ENCODE peak calls at places on chromosomes 7 and 10, in eight cellular contexts. I is mesenchymal stem cell, U is heart right ventricle, R is hepatocyte, D is heart left ventricle, C is stomach, L is fibroblast of lung, P is small intestine. O is an unnamed sample.

GRCh38 chr10:47231414-47231813 is 68.6 kb upstream of the GDF10 start:
- DNase-seq in I (no peak), U (no peak), R (no peak), D (no peak), C (peak; percentile 4), L (no peak), P (no peak), O (no peak)

GRCh38 chr7:120615703-120616102 is 242.2 kb downstream of the TSPAN12 start:
- DNase-seq in I (no peak), U (no peak), R (no peak), D (no peak), C (no peak), L (no peak), P (no peak), O (no peak)

GRCh38 chr10:97843296-97843671 is 6.4 kb upstream of the GOLGA7B start:
- DNase-seq in I (no peak), U (no peak), R (no peak), D (no peak), C (no peak), L (no peak), P (peak; percentile 75), O (no peak)

GRCh38 chr7:128352138-128352537 is 8.4 kb upstream of the RBM28 start:
- DNase-seq in I (peak; percentile 11), U (peak; percentile 55), R (peak; percentile 63), D (peak; percentile 79), C (peak; percentile 77), L (peak; percentile 45), P (no peak), O (no peak)

GRCh38 chr10:103542764-103543616 is 49.5 kb downstream of the NEURL1 start:
- DNase-seq in I (peak; percentile 51), U (no peak), R (peak; percentile 59), D (no peak), C (peak; percentile 40), L (peak; percentile 33), P (peak; percentile 48), O (peak; percentile 12)

GRCh38 chr7:148084138-148084537 is 506.4 kb upstream of the C7orf33 start:
- DNase-seq in I (peak; percentile 5), U (no peak), R (peak; percentile 76), D (no peak), C (peak; percentile 52), L (peak; percentile 5), P (peak; percentile 19), O (peak; percentile 58)

GRCh38 chr7:17681965-17682364 is 258.3 kb downstream of the SNX13 start:
- DNase-seq in I (no peak), U (no peak), R (no peak), D (no peak), C (no peak), L (peak; percentile 78), P (no peak), O (no peak)

GRCh38 chr10:2111936-2112335 is 374.6 kb upstream of the ADARB2 start:
- DNase-seq in I (peak; percentile 91), U (no peak), R (peak; percentile 36), D (no peak), C (no peak), L (peak; percentile 94), P (no peak), O (peak; percentile 6)

GRCh38 chr10:72126184-72126871 is 38.0 kb upstream of the SPOCK2 start:
- DNase-seq in I (peak; percentile 63), U (no peak), R (peak; percentile 17), D (no peak), C (no peak), L (peak; percentile 50), P (peak; percentile 37), O (peak; percentile 42)

GRCh38 chr10:93333278-93333978 is 148.7 kb downstream of the MYOF start:
- DNase-seq in I (no peak), U (no peak), R (no peak), D (no peak), C (no peak), L (peak; percentile 59), P (no peak), O (no peak)

GRCh38 chr7:3912291-3912690 is 611.2 kb downstream of the SDK1 start:
- DNase-seq in I (no peak), U (no peak), R (no peak), D (no peak), C (no peak), L (peak; percentile 11), P (no peak), O (no peak)

GRCh38 chr7:42945821-42946615 is 13.8 kb downstream of the MRPL32 start:
- DNase-seq in I (peak; percentile 19), U (no peak), R (no peak), D (no peak), C (no peak), L (no peak), P (no peak), O (no peak)

GRCh38 chr7:6106140-6106904 is 75.1 kb downstream of the ANKRD61 start:
- DNase-seq in I (peak; percentile 61), U (no peak), R (no peak), D (no peak), C (no peak), L (peak; percentile 32), P (peak; percentile 61), O (peak; percentile 25)

GRCh38 chr10:122637371-122637770 is 62.3 kb downstream of the C10orf120 start:
- DNase-seq in I (no peak), U (peak; percentile 55), R (no peak), D (no peak), C (no peak), L (no peak), P (no peak), O (no peak)

DNA sequence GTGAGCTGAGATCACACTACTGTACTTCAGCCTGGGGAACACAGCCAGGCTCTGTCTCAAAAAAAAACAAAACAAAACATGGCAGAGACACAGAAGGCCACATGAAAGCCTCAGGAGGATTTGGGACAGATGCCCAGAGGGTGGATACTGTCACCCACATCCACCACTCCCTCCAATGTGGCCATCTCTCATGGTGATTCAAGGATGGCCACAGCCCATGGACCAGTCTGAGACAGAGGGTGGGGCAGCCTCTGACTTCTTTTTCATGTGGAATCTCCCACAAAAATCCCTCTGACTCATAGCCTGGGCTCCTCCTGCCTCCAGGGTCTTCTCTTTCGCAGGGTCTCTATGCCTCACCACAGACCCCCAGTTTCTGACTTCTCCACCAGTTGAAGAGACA is 59.0 kb upstream of the GTF2I start:
- DNase-seq in I (no peak), U (no peak), R (no peak), D (no peak), C (no peak), L (peak; percentile 88), P (no peak), O (peak; percentile 6)
- H3K27ac ChIP-seq in I (no peak overlapping the region), U (no peak overlapping the region), R (no peak overlapping the region), D (no peak overlapping the region), C (no peak overlapping the region), L (no peak overlapping the region), P (no peak overlapping the region), O (no peak overlapping the region)

GRCh38 chr10:80460399-80461207 is 6.5 kb downstream of the TSPAN14 start:
- DNase-seq in I (no peak), U (no peak), R (peak; percentile 83), D (no peak), C (peak; percentile 89), L (peak; percentile 76), P (peak; percentile 92), O (no peak)
- H3K4me3 ChIP-seq in I (no peak overlapping the region), U (no peak overlapping the region), R (no peak overlapping the region), D (peak overlapping the region; percentile 5), C (peak overlapping the region; percentile 13), L (no peak overlapping the region), P (no peak overlapping the region), O (no peak overlapping the region)

DNA sequence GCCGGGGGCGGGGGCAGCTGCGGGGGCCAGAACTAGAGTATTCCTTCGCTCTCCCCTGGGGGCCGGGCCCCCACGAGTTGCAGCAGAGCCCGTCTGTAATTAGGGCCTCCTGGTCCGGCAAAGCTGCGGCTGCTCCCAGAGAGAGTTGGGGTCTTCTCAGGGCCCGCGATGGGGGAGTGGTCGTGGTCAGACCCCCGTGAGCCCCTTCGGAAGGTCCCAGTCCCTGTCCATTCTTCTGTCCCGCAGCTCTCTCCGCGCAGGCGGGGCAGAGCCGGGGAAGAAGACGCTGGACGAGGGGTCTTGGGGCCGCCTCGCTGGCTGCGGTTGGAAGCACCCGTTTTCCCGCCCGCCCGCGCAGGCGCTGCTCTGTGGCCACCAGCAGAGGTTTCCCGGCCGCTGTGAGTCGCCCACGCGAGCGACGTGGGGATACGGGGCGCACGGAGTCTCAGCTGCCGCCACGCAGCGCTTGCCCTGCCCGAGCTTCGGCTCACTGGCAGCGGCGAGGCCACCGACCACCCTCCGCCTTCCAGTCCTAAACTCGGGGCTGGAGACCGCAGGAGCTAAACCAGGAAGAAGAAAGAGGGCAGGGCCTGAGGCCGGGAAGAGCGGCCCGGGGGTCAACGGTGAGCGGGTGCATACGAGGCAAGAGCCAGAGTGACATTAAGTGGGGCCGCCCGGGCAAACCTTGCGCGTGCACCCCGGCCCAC is 7.3 kb upstream of the EMX2 start:
- DNase-seq in I (no peak), U (no peak), R (peak; percentile 48), D (no peak), C (no peak), L (no peak), P (no peak), O (no peak)
- H3K27me3 ChIP-seq in I (peaks cover 100% of the 10 kb centered on the region), U (peaks cover 99% of the 10 kb centered on the region), R (peaks cover 98% of the 10 kb centered on the region), D (peaks cover 98% of the 10 kb centered on the region), C (peaks cover 100% of the 10 kb centered on the region), L (peaks cover 71% of the 10 kb centered on the region), P (peaks cover 82% of the 10 kb centered on the region), O (peaks cover 58% of the 10 kb centered on the region)

DNA sequence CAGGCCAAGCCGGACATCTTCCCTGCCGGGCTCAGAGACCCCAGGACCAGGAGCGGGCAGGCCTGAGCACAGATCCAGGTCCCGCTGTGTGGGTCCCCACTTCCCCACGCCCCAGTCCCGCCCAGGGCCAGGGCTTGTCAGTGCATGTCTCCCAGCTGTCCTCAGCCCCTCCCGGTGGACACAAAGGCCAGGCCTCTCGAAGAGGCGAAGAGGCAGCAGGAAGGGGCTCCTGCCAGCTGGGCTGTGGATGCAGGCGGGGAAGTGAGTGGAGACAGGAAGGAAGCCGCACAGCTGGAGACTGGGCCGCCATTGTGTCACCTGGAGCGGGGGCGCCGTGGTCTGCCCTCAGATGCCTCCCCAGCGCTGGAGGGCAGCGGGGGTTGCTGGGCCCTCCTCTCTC is 4.8 kb downstream of the GRIFIN start:
- DNase-seq in I (peak; percentile 25), U (peak; percentile 63), R (no peak), D (peak; percentile 82), C (no peak), L (no peak), P (no peak), O (no peak)
- H3K27ac ChIP-seq in I (peak overlapping the region; percentile 49), U (peak overlapping the region; percentile 53), R (no peak overlapping the region), D (no peak overlapping the region), C (no peak overlapping the region), L (no peak overlapping the region), P (no peak overlapping the region), O (no peak overlapping the region)